ENCODE peak calls at places on chromosomes 6 and 20, in seven cellular contexts. B is H1, V is HepG2, H is IMR-90, T is A549, Q is astrocyte, P is neural progenitor cell. W is an unnamed sample.
A peak's percentile ranks its signal among the peaks of the same experiment; 100 is the strongest.

GRCh38 chr6:56766806-56767178 is 124.1 kb upstream of the DST start:
- DNase-seq in B (no peak), V (no peak), H (peak; percentile 91), T (no peak), Q (peak; percentile 89), P (no peak), W (peak; percentile 69)

GRCh38 chr6:46054531-46054930 is 38.9 kb upstream of the CLIC5 start:
- DNase-seq in B (no peak), V (no peak), H (no peak), T (no peak), Q (no peak), P (no peak), W (no peak)

GRCh38 chr6:104407957-104408356 is 451.8 kb downstream of the HACE1 start:
- DNase-seq in B (no peak), V (no peak), H (no peak), T (no peak), Q (no peak), P (no peak), W (no peak)

GRCh38 chr6:6821639-6822261 is 233.2 kb downstream of the LY86 start:
- DNase-seq in B (no peak), V (no peak), H (no peak), T (no peak), Q (no peak), P (no peak), W (no peak)

GRCh38 chr6:104789770-104790190 is 69.9 kb downstream of the HACE1 start:
- DNase-seq in B (no peak), V (peak; percentile 18), H (peak; percentile 55), T (peak; percentile 9), Q (peak; percentile 69), P (no peak), W (peak; percentile 3)

GRCh38 chr6:15874821-15875220 is 212.0 kb upstream of the DTNBP1 start:
- DNase-seq in B (no peak), V (no peak), H (peak; percentile 12), T (no peak), Q (peak; percentile 12), P (no peak), W (no peak)

GRCh38 chr6:89297695-89298351 is 17.3 kb downstream of the GABRR2 start:
- DNase-seq in B (no peak), V (peak; percentile 47), H (peak; percentile 99), T (peak; percentile 64), Q (peak; percentile 98), P (peak; percentile 47), W (peak; percentile 95)

GRCh38 chr6:722077-722524 is 29.2 kb upstream of the EXOC2 start:
- DNase-seq in B (no peak), V (peak; percentile 57), H (peak; percentile 90), T (peak; percentile 78), Q (peak; percentile 56), P (peak; percentile 88), W (peak; percentile 94)

GRCh38 chr6:97040355-97040860 is 115.9 kb downstream of the KLHL32 start:
- DNase-seq in B (no peak), V (no peak), H (no peak), T (no peak), Q (no peak), P (peak; percentile 7), W (no peak)

GRCh38 chr6:53347250-53347920 is 1.4 kb downstream of the ELOVL5 start:
- DNase-seq in B (no peak), V (no peak), H (peak; percentile 45), T (no peak), Q (peak; percentile 41), P (no peak), W (no peak)

GRCh38 chr6:138226701-138227315 is 8.5 kb upstream of the PBOV1 start:
- DNase-seq in B (no peak), V (no peak), H (no peak), T (no peak), Q (no peak), P (no peak), W (no peak)

DNA sequence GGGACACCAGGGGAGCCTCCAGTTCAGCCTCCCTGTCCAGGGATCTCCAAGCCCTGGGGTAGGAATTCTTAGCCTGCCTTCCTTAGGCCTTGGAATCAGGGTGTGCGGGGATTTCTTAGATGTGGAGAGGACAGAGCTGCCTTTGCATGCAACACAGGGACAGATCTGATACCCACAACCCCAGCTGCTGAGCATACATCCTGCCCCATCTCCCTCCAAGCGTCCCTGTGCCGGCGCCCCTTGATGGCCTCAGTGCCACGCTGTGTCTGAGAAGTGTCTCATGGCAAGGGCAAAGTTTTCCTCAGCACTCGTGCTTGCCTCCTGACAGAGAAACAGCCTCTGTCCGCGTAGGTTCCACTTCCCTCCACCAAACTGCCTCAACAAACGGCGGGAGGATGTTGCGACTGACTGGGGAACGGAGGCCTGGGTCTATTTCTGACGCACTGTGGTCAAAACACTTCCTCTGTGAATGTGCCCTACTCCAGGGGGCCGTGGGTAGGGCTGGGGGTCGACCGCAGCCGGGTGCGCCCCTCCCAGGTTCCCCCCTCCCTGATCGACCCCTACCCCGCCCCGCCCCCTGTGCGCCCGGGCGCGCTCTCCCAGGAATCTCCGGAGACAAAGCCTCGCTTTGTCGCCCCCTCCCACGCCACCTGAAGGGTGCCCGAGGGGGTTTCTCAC is 950 bp downstream of the MICAL1 start:
- DNase-seq in B (no peak), V (no peak), H (peak; percentile 28), T (no peak), Q (no peak), P (no peak), W (peak; percentile 91)
- H3K4me2 ChIP-seq in B (peak overlapping the region; percentile 86), V (peak overlapping the region; percentile 78), H (peak overlapping the region; percentile 87), T (peak overlapping the region; percentile 92), Q (peak overlapping the region; percentile 95), P (peak overlapping the region; percentile 93), W (peak overlapping the region; percentile 90)

DNA sequence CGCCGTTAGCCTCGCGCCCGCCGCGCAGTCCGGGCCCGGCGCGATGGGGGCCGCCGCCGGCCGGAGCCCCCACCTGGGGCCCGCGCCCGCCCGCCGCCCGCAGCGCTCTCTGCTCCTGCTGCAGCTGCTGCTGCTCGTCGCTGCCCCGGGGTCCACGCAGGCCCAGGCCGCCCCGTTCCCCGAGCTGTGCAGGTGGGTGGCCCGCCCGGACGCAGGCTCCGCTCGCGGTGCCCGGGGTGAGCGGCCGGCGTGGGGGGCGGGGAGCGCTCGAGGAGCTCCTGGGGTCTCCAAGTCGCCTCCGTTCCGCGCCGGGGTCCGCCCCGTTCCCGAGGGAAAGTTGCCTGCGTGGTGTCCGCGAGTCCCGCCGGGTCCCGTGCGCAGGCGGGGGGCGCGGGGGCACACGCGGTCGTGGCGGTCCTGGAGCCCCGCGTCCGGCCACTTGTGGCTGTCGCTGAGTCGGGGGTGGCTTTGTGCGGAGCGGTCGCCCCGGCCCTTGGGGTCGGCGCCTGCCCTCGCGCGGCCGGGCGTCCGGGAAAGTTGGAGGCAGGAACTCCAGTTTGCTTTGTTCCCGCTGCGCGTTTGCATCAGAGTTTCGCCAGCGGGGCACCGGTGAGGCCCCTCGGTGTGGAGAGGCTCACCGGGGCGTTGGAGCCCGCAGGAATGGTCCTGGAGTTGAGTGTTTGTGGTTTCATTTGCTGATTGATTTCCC is 476 bp downstream of the IGF2R start:
- DNase-seq in B (no peak), V (no peak), H (peak; percentile 17), T (peak; percentile 6), Q (no peak), P (peak; percentile 78), W (peak; percentile 87)
- TF ChIP-seq CTCF in B (no peak), V (peak; percentile 5), H (no peak), T (no peak), Q (no peak), P (peak; percentile 21), W (no peak)

DNA sequence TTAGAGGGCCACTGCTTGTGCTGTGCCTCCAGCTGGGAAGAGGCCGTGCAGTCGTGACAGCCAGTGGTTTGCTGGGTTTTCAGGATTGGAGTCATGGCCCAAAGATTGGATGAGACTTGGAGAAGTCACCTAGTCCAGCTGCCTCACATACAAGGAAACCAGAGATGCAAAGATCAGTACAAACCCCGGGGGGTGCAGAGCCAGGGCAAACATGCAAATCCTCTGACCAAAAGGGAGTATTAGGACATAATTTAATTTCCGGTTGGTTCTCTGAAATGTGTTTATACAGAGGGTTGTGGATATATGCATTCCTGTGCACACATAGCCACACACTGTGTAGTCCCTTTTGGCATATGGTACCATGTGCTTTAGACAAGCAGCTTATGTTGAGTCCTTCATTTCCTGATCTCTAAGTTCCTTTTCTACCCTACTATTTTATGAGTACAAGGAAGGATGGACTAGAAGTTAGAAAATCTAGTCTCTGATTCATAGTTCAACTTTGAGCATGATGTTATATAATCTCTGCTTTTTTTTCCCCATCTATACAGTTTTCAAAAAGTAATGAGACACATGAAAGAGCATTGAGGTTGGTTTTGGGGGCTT is 123.5 kb downstream of the PLEKHG1 start:
- DNase-seq in B (no peak), V (no peak), H (no peak), T (no peak), Q (no peak), P (no peak), W (no peak)
- H3K4me2 ChIP-seq in B (no peak overlapping the region), V (no peak overlapping the region), H (no peak overlapping the region), T (no peak overlapping the region), Q (peak overlapping the region; percentile 46), P (no peak overlapping the region), W (no peak overlapping the region)

GRCh38 chr6:28269492-28269891 is 2.5 kb downstream of the ZSCAN26 start:
- DNase-seq in B (no peak), V (no peak), H (peak; percentile 92), T (peak; percentile 16), Q (peak; percentile 90), P (no peak), W (peak; percentile 85)
- TF ChIP-seq CTCF in B (no peak), V (no peak), H (no peak), T (no peak), Q (no peak), P (no peak), W (no peak)

GRCh38 chr6:125790403-125791150 is at the start of gene NCOA7:
- DNase-seq in B (no peak), V (peak; percentile 65), H (peak; percentile 67), T (peak; percentile 50), Q (peak; percentile 59), P (peak; percentile 89), W (peak; percentile 95)

GRCh38 chr6:125791151-125791819 is 525 bp downstream of the NCOA7 start:
- DNase-seq in B (no peak), V (peak; percentile 57), H (peak; percentile 52), T (peak; percentile 61), Q (peak; percentile 42), P (peak; percentile 27), W (no peak)

GRCh38 chr6:125787791-125788190 is 3.0 kb upstream of the NCOA7 start:
- DNase-seq in B (no peak), V (no peak), H (peak; percentile 54), T (no peak), Q (no peak), P (no peak), W (peak; percentile 75)

GRCh38 chr6:125789576-125790402 is 971 bp upstream of the NCOA7 start:
- DNase-seq in B (no peak), V (peak; percentile 54), H (peak; percentile 44), T (no peak), Q (peak; percentile 32), P (peak; percentile 59), W (peak; percentile 86)

GRCh38 chr6:125789167-125789566 is 1.6 kb upstream of the NCOA7 start:
- DNase-seq in B (no peak), V (no peak), H (no peak), T (no peak), Q (no peak), P (no peak), W (no peak)
- H3K4me2 ChIP-seq in B (peak overlapping the region; percentile 89), V (peak overlapping the region; percentile 87), H (no peak overlapping the region), T (peak overlapping the region; percentile 81), Q (peak overlapping the region; percentile 94), P (peak overlapping the region; percentile 77), W (no peak overlapping the region)

DNA sequence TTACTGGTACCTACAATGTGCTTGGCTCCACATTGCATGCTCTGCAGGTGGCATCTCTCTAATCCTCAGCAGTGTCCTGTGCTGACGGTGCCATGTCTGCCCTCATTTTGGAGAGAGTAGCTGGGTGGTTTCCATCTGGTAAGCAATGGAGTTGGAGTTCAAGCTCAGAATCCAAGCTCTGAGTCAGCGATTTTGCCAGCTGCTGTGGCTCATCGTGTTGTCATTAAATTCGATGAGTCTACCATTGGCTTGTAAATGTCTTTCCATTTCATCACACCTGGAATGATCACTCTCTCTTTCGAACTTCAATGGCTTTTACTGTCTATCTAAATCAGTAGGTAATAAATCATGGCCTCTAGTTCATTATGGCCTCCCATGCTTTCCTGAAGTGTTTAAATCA is 378.5 kb upstream of the TSHZ2 start:
- DNase-seq in B (no peak), V (no peak), H (no peak), T (no peak), Q (no peak), P (no peak), W (no peak)
- TF ChIP-seq CTCF in B (no peak), V (no peak), H (no peak), T (no peak), Q (no peak), P (no peak), W (no peak)